ENCODE peak calls at places on chromosome 13, in six cellular contexts. One of them, this sample, is unnamed.

GRCh38 chr13:23510544-23510916 is 59.7 kb upstream of the TNFRSF19 start:
- DNase-seq in sigmoid colon: no peak
- DNase-seq in lower leg skin: no peak
- DNase-seq in HFF-Myc: no peak
- DNase-seq in kidney epithelial cell: no peak
- DNase-seq in fibroblast of pulmonary artery: peak
- DNase-seq in this sample: no peak

GRCh38 chr13:42702726-42703125 is 78.7 kb upstream of the FAM216B start:
- DNase-seq in sigmoid colon: no peak
- DNase-seq in lower leg skin: no peak
- DNase-seq in HFF-Myc: no peak
- DNase-seq in kidney epithelial cell: no peak
- DNase-seq in fibroblast of pulmonary artery: peak
- DNase-seq in this sample: no peak

GRCh38 chr13:114096811-114097503 is 35.5 kb downstream of the RASA3 start:
- DNase-seq in sigmoid colon: peak
- DNase-seq in lower leg skin: no peak
- DNase-seq in HFF-Myc: no peak
- DNase-seq in kidney epithelial cell: no peak
- DNase-seq in fibroblast of pulmonary artery: no peak
- DNase-seq in this sample: no peak

GRCh38 chr13:40987606-40988280 is 31.4 kb downstream of the ELF1 start:
- DNase-seq in sigmoid colon: no peak
- DNase-seq in lower leg skin: no peak
- DNase-seq in HFF-Myc: no peak
- DNase-seq in kidney epithelial cell: no peak
- DNase-seq in fibroblast of pulmonary artery: no peak
- DNase-seq in this sample: no peak

GRCh38 chr13:91307887-91308286 is 39.6 kb upstream of the MIR17HG start:
- DNase-seq in sigmoid colon: no peak
- DNase-seq in lower leg skin: no peak
- DNase-seq in HFF-Myc: no peak
- DNase-seq in kidney epithelial cell: no peak
- DNase-seq in fibroblast of pulmonary artery: no peak
- DNase-seq in this sample: no peak

GRCh38 chr13:24004971-24005370 is 107.7 kb upstream of the C1QTNF9B start:
- DNase-seq in sigmoid colon: no peak
- DNase-seq in lower leg skin: no peak
- DNase-seq in HFF-Myc: no peak
- DNase-seq in kidney epithelial cell: no peak
- DNase-seq in fibroblast of pulmonary artery: no peak
- DNase-seq in this sample: no peak

GRCh38 chr13:20796791-20797513 is 23.2 kb upstream of the EEF1AKMT1 start:
- DNase-seq in sigmoid colon: no peak
- DNase-seq in lower leg skin: no peak
- DNase-seq in HFF-Myc: no peak
- DNase-seq in kidney epithelial cell: no peak
- DNase-seq in fibroblast of pulmonary artery: no peak
- DNase-seq in this sample: peak

GRCh38 chr13:48214519-48215121 is 18.4 kb upstream of the ITM2B start:
- DNase-seq in sigmoid colon: no peak
- DNase-seq in lower leg skin: no peak
- DNase-seq in HFF-Myc: no peak
- DNase-seq in kidney epithelial cell: no peak
- DNase-seq in fibroblast of pulmonary artery: no peak
- DNase-seq in this sample: no peak

GRCh38 chr13:62038214-62038613 is 622.6 kb upstream of the PCDH20 start:
- DNase-seq in sigmoid colon: no peak
- DNase-seq in lower leg skin: no peak
- DNase-seq in HFF-Myc: no peak
- DNase-seq in kidney epithelial cell: no peak
- DNase-seq in fibroblast of pulmonary artery: no peak
- DNase-seq in this sample: no peak

GRCh38 chr13:28220166-28220565 is 81.8 kb downstream of the PAN3 start:
- DNase-seq in sigmoid colon: no peak
- DNase-seq in lower leg skin: no peak
- DNase-seq in HFF-Myc: peak
- DNase-seq in kidney epithelial cell: no peak
- DNase-seq in fibroblast of pulmonary artery: peak
- DNase-seq in this sample: no peak

GRCh38 chr13:26558074-26558805 is 757 bp downstream of the WASF3 start:
- DNase-seq in sigmoid colon: no peak
- DNase-seq in lower leg skin: no peak
- DNase-seq in HFF-Myc: no peak
- DNase-seq in kidney epithelial cell: no peak
- DNase-seq in fibroblast of pulmonary artery: peak
- DNase-seq in this sample: no peak

GRCh38 chr13:43005460-43006236 is 13.6 kb upstream of the EPSTI1 start:
- DNase-seq in sigmoid colon: no peak
- DNase-seq in lower leg skin: no peak
- DNase-seq in HFF-Myc: no peak
- DNase-seq in kidney epithelial cell: no peak
- DNase-seq in fibroblast of pulmonary artery: peak
- DNase-seq in this sample: no peak

GRCh38 chr13:59835569-59835968 is 328.2 kb downstream of the DIAPH3 start:
- DNase-seq in sigmoid colon: no peak
- DNase-seq in lower leg skin: no peak
- DNase-seq in HFF-Myc: no peak
- DNase-seq in kidney epithelial cell: no peak
- DNase-seq in fibroblast of pulmonary artery: no peak
- DNase-seq in this sample: no peak

GRCh38 chr13:67877031-67877430 is 646.9 kb upstream of the PCDH9 start:
- DNase-seq in sigmoid colon: no peak
- DNase-seq in lower leg skin: no peak
- DNase-seq in HFF-Myc: no peak
- DNase-seq in kidney epithelial cell: no peak
- DNase-seq in fibroblast of pulmonary artery: no peak
- DNase-seq in this sample: no peak

GRCh38 chr13:101489635-101490034 is 37.2 kb downstream of the ITGBL1 start:
- DNase-seq in sigmoid colon: no peak
- DNase-seq in lower leg skin: no peak
- DNase-seq in HFF-Myc: no peak
- DNase-seq in kidney epithelial cell: no peak
- DNase-seq in fibroblast of pulmonary artery: peak
- DNase-seq in this sample: no peak

GRCh38 chr13:85287528-85287927 is 511.7 kb downstream of the SLITRK6 start:
- DNase-seq in sigmoid colon: no peak
- DNase-seq in lower leg skin: no peak
- DNase-seq in HFF-Myc: no peak
- DNase-seq in kidney epithelial cell: no peak
- DNase-seq in fibroblast of pulmonary artery: no peak
- DNase-seq in this sample: no peak

GRCh38 chr13:27797228-27797624 is 4.9 kb downstream of the GSX1 start:
- DNase-seq in sigmoid colon: no peak
- DNase-seq in lower leg skin: no peak
- DNase-seq in HFF-Myc: no peak
- DNase-seq in kidney epithelial cell: no peak
- DNase-seq in fibroblast of pulmonary artery: peak
- DNase-seq in this sample: no peak

GRCh38 chr13:64075543-64076271 is 2660.1 kb upstream of the PCDH20 start:
- DNase-seq in sigmoid colon: no peak
- DNase-seq in lower leg skin: no peak
- DNase-seq in HFF-Myc: no peak
- DNase-seq in kidney epithelial cell: no peak
- DNase-seq in fibroblast of pulmonary artery: no peak
- DNase-seq in this sample: no peak

GRCh38 chr13:101115762-101116161 is 300.5 kb downstream of the NALCN start:
- DNase-seq in sigmoid colon: no peak
- DNase-seq in lower leg skin: no peak
- DNase-seq in HFF-Myc: no peak
- DNase-seq in kidney epithelial cell: no peak
- DNase-seq in fibroblast of pulmonary artery: peak
- DNase-seq in this sample: no peak

GRCh38 chr13:50222569-50223332 is 207.5 kb downstream of the KCNRG start:
- DNase-seq in sigmoid colon: peak
- DNase-seq in lower leg skin: peak
- DNase-seq in HFF-Myc: peak
- DNase-seq in kidney epithelial cell: no peak
- DNase-seq in fibroblast of pulmonary artery: peak
- DNase-seq in this sample: no peak

GRCh38 chr13:49098771-49099512 is 121.2 kb upstream of the MLNR start:
- DNase-seq in sigmoid colon: no peak
- DNase-seq in lower leg skin: no peak
- DNase-seq in HFF-Myc: no peak
- DNase-seq in kidney epithelial cell: no peak
- DNase-seq in fibroblast of pulmonary artery: peak
- DNase-seq in this sample: no peak

GRCh38 chr13:78875792-78876580 is 217.0 kb upstream of the OBI1 start:
- DNase-seq in sigmoid colon: no peak
- DNase-seq in lower leg skin: no peak
- DNase-seq in HFF-Myc: no peak
- DNase-seq in kidney epithelial cell: no peak
- DNase-seq in fibroblast of pulmonary artery: no peak
- DNase-seq in this sample: no peak

GRCh38 chr13:73844986-73845385 is 289.2 kb downstream of the KLF12 start:
- DNase-seq in sigmoid colon: no peak
- DNase-seq in lower leg skin: no peak
- DNase-seq in HFF-Myc: no peak
- DNase-seq in kidney epithelial cell: no peak
- DNase-seq in fibroblast of pulmonary artery: peak
- DNase-seq in this sample: no peak

GRCh38 chr13:20703785-20704458 is 423 bp downstream of the IL17D start:
- DNase-seq in sigmoid colon: peak
- DNase-seq in lower leg skin: no peak
- DNase-seq in HFF-Myc: no peak
- DNase-seq in kidney epithelial cell: peak
- DNase-seq in fibroblast of pulmonary artery: peak
- DNase-seq in this sample: no peak

GRCh38 chr13:35496761-35497386 is 20.4 kb upstream of the MAB21L1 start:
- DNase-seq in sigmoid colon: no peak
- DNase-seq in lower leg skin: no peak
- DNase-seq in HFF-Myc: no peak
- DNase-seq in kidney epithelial cell: no peak
- DNase-seq in fibroblast of pulmonary artery: peak
- DNase-seq in this sample: no peak

GRCh38 chr13:41462427-41462826 is 5.1 kb downstream of the RGCC start:
- DNase-seq in sigmoid colon: no peak
- DNase-seq in lower leg skin: no peak
- DNase-seq in HFF-Myc: no peak
- DNase-seq in kidney epithelial cell: no peak
- DNase-seq in fibroblast of pulmonary artery: no peak
- DNase-seq in this sample: no peak

GRCh38 chr13:110831437-110832204 is 83.2 kb downstream of the ANKRD10 start:
- DNase-seq in sigmoid colon: no peak
- DNase-seq in lower leg skin: no peak
- DNase-seq in HFF-Myc: no peak
- DNase-seq in kidney epithelial cell: no peak
- DNase-seq in fibroblast of pulmonary artery: no peak
- DNase-seq in this sample: no peak

GRCh38 chr13:93341517-93341916 is 114.9 kb downstream of the GPC6 start:
- DNase-seq in sigmoid colon: no peak
- DNase-seq in lower leg skin: no peak
- DNase-seq in HFF-Myc: no peak
- DNase-seq in kidney epithelial cell: no peak
- DNase-seq in fibroblast of pulmonary artery: no peak
- DNase-seq in this sample: no peak

GRCh38 chr13:93339550-93339949 is 112.9 kb downstream of the GPC6 start:
- DNase-seq in sigmoid colon: no peak
- DNase-seq in lower leg skin: no peak
- DNase-seq in HFF-Myc: no peak
- DNase-seq in kidney epithelial cell: no peak
- DNase-seq in fibroblast of pulmonary artery: no peak
- DNase-seq in this sample: no peak

GRCh38 chr13:93345642-93346220 is 119.1 kb downstream of the GPC6 start:
- DNase-seq in sigmoid colon: no peak
- DNase-seq in lower leg skin: no peak
- DNase-seq in HFF-Myc: no peak
- DNase-seq in kidney epithelial cell: no peak
- DNase-seq in fibroblast of pulmonary artery: no peak
- DNase-seq in this sample: peak

GRCh38 chr13:93344048-93344447 is 117.4 kb downstream of the GPC6 start:
- DNase-seq in sigmoid colon: no peak
- DNase-seq in lower leg skin: no peak
- DNase-seq in HFF-Myc: no peak
- DNase-seq in kidney epithelial cell: no peak
- DNase-seq in fibroblast of pulmonary artery: no peak
- DNase-seq in this sample: no peak

DNA sequence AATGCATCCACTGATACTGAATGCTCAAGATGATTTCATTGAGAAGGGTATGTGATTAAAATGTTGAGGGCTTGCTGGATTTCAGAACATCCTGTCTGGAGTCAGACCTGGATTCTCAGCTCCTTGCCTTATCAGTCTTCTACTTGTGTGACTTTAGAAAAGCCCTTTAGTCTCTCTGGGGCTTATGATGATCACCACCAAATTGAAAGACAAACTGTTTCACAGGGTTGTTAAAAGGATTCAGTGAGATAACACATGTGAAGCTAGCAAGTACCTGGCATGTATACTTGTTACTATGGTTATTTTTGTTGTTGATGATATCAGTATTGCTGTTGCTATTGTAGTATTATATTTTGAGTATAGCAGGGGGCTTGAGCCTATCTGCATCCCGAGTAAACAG is 118.5 kb downstream of the GPC6 start:
- DNase-seq in sigmoid colon: no peak
- DNase-seq in lower leg skin: no peak
- DNase-seq in HFF-Myc: no peak
- DNase-seq in kidney epithelial cell: no peak
- DNase-seq in fibroblast of pulmonary artery: no peak
- DNase-seq in this sample: no peak
- H3K4me3 ChIP-seq in sigmoid colon: no peak
- H3K4me3 ChIP-seq in lower leg skin: no peak
- H3K4me3 ChIP-seq in HFF-Myc: no peak
- H3K4me3 ChIP-seq in kidney epithelial cell: no peak
- H3K4me3 ChIP-seq in fibroblast of pulmonary artery: no peak
- H3K4me3 ChIP-seq in this sample: no peak

GRCh38 chr13:57632276-57633140 is 964 bp downstream of the PCDH17 start:
- DNase-seq in sigmoid colon: peak
- DNase-seq in lower leg skin: no peak
- DNase-seq in HFF-Myc: no peak
- DNase-seq in kidney epithelial cell: no peak
- DNase-seq in fibroblast of pulmonary artery: peak
- DNase-seq in this sample: no peak
- H3K4me3 ChIP-seq in sigmoid colon: peak
- H3K4me3 ChIP-seq in lower leg skin: peak
- H3K4me3 ChIP-seq in HFF-Myc: no peak
- H3K4me3 ChIP-seq in kidney epithelial cell: peak
- H3K4me3 ChIP-seq in fibroblast of pulmonary artery: peak
- H3K4me3 ChIP-seq in this sample: peak

DNA sequence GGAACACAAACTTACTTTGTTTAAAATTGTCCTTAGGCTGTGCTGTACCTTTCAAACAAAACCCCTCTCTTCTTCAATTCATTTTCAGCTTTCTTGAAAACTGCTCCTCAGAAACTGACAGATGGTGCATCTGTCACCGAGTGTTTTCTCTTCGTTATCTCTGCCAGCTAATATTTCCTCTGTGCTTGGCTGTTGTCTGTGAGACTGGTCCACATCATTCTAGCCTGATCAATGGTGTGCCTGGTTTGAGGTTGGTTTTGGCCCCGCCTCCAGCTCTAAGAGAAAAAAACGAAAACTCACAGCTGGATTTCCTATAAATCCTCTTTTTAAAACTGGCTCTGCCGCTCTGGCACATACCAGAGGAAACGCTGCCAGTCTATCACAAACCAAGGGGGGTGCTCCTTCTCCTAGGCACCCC is 79.7 kb downstream of the STARD13 start:
- DNase-seq in sigmoid colon: no peak
- DNase-seq in lower leg skin: no peak
- DNase-seq in HFF-Myc: no peak
- DNase-seq in kidney epithelial cell: no peak
- DNase-seq in fibroblast of pulmonary artery: peak
- DNase-seq in this sample: no peak
- H3K4me3 ChIP-seq in sigmoid colon: peak
- H3K4me3 ChIP-seq in lower leg skin: no peak
- H3K4me3 ChIP-seq in HFF-Myc: no peak
- H3K4me3 ChIP-seq in kidney epithelial cell: no peak
- H3K4me3 ChIP-seq in fibroblast of pulmonary artery: no peak
- H3K4me3 ChIP-seq in this sample: peak

GRCh38 chr13:76663941-76664340 is 222.3 kb downstream of the KCTD12 start:
- DNase-seq in sigmoid colon: no peak
- DNase-seq in lower leg skin: no peak
- DNase-seq in HFF-Myc: no peak
- DNase-seq in kidney epithelial cell: no peak
- DNase-seq in fibroblast of pulmonary artery: peak
- DNase-seq in this sample: no peak
- H3K4me3 ChIP-seq in sigmoid colon: no peak
- H3K4me3 ChIP-seq in lower leg skin: no peak
- H3K4me3 ChIP-seq in HFF-Myc: no peak
- H3K4me3 ChIP-seq in kidney epithelial cell: no peak
- H3K4me3 ChIP-seq in fibroblast of pulmonary artery: no peak
- H3K4me3 ChIP-seq in this sample: no peak